ENCODE peak calls at places on chromosomes 6 and 20, in nine cellular contexts. K, P, I, X, M, U, N, D and V are unnamed samples.

GRCh38 chr6:116476021-116476678 is 15.0 kb downstream of the CALHM6 start:
- DNase-seq in K (no peak), P (no peak), I (no peak), X (no peak), M (no peak), U (peak), N (no peak), D (no peak), V (no peak)

GRCh38 chr6:89888138-89888514 is 6.1 kb upstream of the GJA10 start:
- DNase-seq in K (no peak), P (no peak), I (no peak), X (no peak), M (no peak), U (no peak), N (no peak), D (no peak), V (no peak)

GRCh38 chr6:149230729-149231434 is 86.6 kb upstream of the TAB2 start:
- DNase-seq in K (no peak), P (no peak), I (no peak), X (no peak), M (no peak), U (no peak), N (no peak), D (no peak), V (peak)

GRCh38 chr6:134357110-134357509 is 39.2 kb upstream of the SGK1 start:
- DNase-seq in K (no peak), P (no peak), I (no peak), X (no peak), M (no peak), U (no peak), N (no peak), D (no peak), V (no peak)

GRCh38 chr6:111683749-111684267 is 78.1 kb upstream of the TRAF3IP2 start:
- DNase-seq in K (peak), P (no peak), I (no peak), X (no peak), M (no peak), U (no peak), N (no peak), D (peak), V (no peak)

GRCh38 chr6:128437685-128438084 is 82.7 kb downstream of the PTPRK start:
- DNase-seq in K (no peak), P (no peak), I (no peak), X (no peak), M (no peak), U (no peak), N (no peak), D (no peak), V (no peak)

GRCh38 chr20:57990396-57990987 is 238.0 kb downstream of the ANKRD60 start:
- DNase-seq in K (no peak), P (no peak), I (no peak), X (no peak), M (no peak), U (no peak), N (no peak), D (peak), V (no peak)

GRCh38 chr20:5796369-5797040 is 46.3 kb downstream of the SHLD1 start:
- DNase-seq in K (no peak), P (no peak), I (no peak), X (no peak), M (no peak), U (no peak), N (no peak), D (no peak), V (no peak)

GRCh38 chr6:112298816-112299281 is 44.5 kb upstream of the LAMA4 start:
- DNase-seq in K (peak), P (no peak), I (peak), X (no peak), M (no peak), U (no peak), N (no peak), D (no peak), V (no peak)

GRCh38 chr20:45781391-45781931 is 10.2 kb downstream of the WFDC3 start:
- DNase-seq in K (peak), P (no peak), I (peak), X (no peak), M (no peak), U (no peak), N (peak), D (no peak), V (no peak)

GRCh38 chr6:88107241-88107640 is 58.9 kb downstream of the CNR1 start:
- DNase-seq in K (no peak), P (no peak), I (no peak), X (no peak), M (no peak), U (no peak), N (no peak), D (no peak), V (no peak)

GRCh38 chr6:101391772-101392560 is 1.5 kb upstream of the GRIK2 start:
- DNase-seq in K (no peak), P (no peak), I (no peak), X (peak), M (no peak), U (no peak), N (no peak), D (no peak), V (no peak)

GRCh38 chr6:62903263-62903662 is 308.0 kb upstream of the FKBP1C start:
- DNase-seq in K (no peak), P (no peak), I (no peak), X (no peak), M (no peak), U (no peak), N (no peak), D (no peak), V (no peak)

GRCh38 chr20:47272893-47273590 is 83.5 kb downstream of the ZMYND8 start:
- DNase-seq in K (peak), P (peak), I (peak), X (peak), M (peak), U (peak), N (no peak), D (no peak), V (no peak)

GRCh38 chr6:88135578-88136114 is 30.5 kb downstream of the CNR1 start:
- DNase-seq in K (no peak), P (peak), I (no peak), X (no peak), M (no peak), U (no peak), N (no peak), D (no peak), V (no peak)

GRCh38 chr6:155418017-155418749 is 37.5 kb downstream of the NOX3 start:
- DNase-seq in K (no peak), P (no peak), I (no peak), X (no peak), M (peak), U (peak), N (peak), D (peak), V (no peak)

GRCh38 chr6:88251261-88251660 is 85.1 kb upstream of the CNR1 start:
- DNase-seq in K (no peak), P (no peak), I (no peak), X (no peak), M (no peak), U (no peak), N (no peak), D (no peak), V (no peak)

GRCh38 chr20:38435555-38435939 is 419 bp upstream of the SNHG17 start:
- DNase-seq in K (no peak), P (no peak), I (no peak), X (no peak), M (no peak), U (no peak), N (no peak), D (no peak), V (no peak)

GRCh38 chr6:138107078-138107751 is at the start of gene PERP:
- DNase-seq in K (no peak), P (peak), I (peak), X (peak), M (peak), U (no peak), N (peak), D (peak), V (no peak)
- H3K27ac ChIP-seq in K (no peak), P (peak), I (peak), X (no peak), M (no peak), U (no peak), N (peak), D (peak), V (no peak)

DNA sequence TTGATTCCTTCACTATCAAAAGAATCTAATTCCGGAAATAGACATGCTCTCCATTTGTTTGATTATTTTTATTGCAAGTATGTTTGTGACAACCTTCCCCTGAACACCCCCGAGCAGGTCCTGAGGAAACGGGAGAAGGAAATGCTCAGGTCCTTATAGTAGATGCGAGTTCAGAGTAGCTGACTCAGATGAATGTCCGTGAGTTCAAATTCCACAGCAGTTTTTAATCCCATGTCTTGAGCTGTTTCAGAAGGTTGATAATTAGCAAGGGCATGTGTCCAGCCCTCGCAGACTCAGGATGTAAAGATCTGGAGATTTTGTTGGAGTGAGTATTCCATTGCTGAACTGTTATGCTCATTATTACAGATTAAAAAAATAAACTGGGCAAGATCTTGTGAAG is 169.3 kb downstream of the BCAS1 start:
- DNase-seq in K (no peak), P (no peak), I (no peak), X (no peak), M (no peak), U (no peak), N (no peak), D (no peak), V (no peak)
- H3K27ac ChIP-seq in K (peak), P (no peak), I (no peak), X (no peak), M (no peak), U (no peak), N (no peak), D (peak), V (no peak)

GRCh38 chr20:62066339-62066982 is 780 bp upstream of the TAF4 start:
- DNase-seq in K (no peak), P (peak), I (no peak), X (peak), M (peak), U (no peak), N (peak), D (peak), V (peak)

GRCh38 chr20:62067547-62068260 is 2.0 kb upstream of the TAF4 start:
- DNase-seq in K (no peak), P (no peak), I (no peak), X (no peak), M (no peak), U (no peak), N (no peak), D (no peak), V (no peak)

GRCh38 chr20:62065669-62066338 is at the start of gene TAF4:
- DNase-seq in K (peak), P (peak), I (no peak), X (peak), M (peak), U (peak), N (peak), D (peak), V (peak)

GRCh38 chr20:62064788-62065668 is 653 bp downstream of the TAF4 start:
- DNase-seq in K (no peak), P (no peak), I (no peak), X (no peak), M (no peak), U (no peak), N (no peak), D (no peak), V (no peak)

GRCh38 chr20:62066983-62067433 is 1.3 kb upstream of the TAF4 start:
- DNase-seq in K (no peak), P (no peak), I (no peak), X (peak), M (no peak), U (no peak), N (no peak), D (no peak), V (no peak)
- H3K27ac ChIP-seq in K (peak), P (peak), I (peak), X (peak), M (peak), U (no peak), N (peak), D (peak), V (peak)

DNA sequence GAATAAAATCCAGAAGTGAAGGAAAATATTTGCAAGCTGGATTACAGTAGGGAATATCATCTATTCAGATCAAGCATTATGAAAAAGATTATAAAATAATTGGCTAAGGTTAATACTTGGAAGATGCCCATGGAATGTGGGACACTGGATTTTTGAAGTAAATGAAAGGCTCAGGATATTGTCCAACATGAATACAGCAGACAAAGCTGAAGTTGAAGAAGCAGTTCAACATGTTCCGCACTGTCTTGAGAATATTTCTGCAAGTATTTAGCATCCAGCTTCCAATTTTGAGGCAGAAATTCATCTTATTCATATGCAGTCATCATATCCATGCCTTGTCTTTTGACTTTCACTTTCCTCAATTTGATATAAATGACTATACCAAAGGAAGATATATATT is 1278.4 kb upstream of the GJE1 start:
- DNase-seq in K (no peak), P (no peak), I (no peak), X (no peak), M (no peak), U (no peak), N (no peak), D (no peak), V (no peak)
- H3K27ac ChIP-seq in K (no peak), P (no peak), I (no peak), X (no peak), M (no peak), U (no peak), N (no peak), D (peak), V (no peak)

GRCh38 chr20:44129996-44130718 is 56.8 kb downstream of the JPH2 start:
- DNase-seq in K (no peak), P (no peak), I (no peak), X (peak), M (no peak), U (no peak), N (no peak), D (peak), V (no peak)
- H3K27ac ChIP-seq in K (no peak), P (no peak), I (no peak), X (no peak), M (no peak), U (no peak), N (no peak), D (peak), V (no peak)

GRCh38 chr6:159693894-159694545 is 979 bp upstream of the SOD2 start:
- DNase-seq in K (no peak), P (no peak), I (no peak), X (peak), M (peak), U (peak), N (peak), D (peak), V (no peak)
- H3K27ac ChIP-seq in K (peak), P (peak), I (peak), X (peak), M (peak), U (peak), N (peak), D (peak), V (peak)

GRCh38 chr6:146893690-146894089 is 294.9 kb downstream of the ADGB start:
- DNase-seq in K (no peak), P (no peak), I (no peak), X (no peak), M (no peak), U (no peak), N (no peak), D (no peak), V (no peak)

GRCh38 chr6:146892283-146892612 is 293.5 kb downstream of the ADGB start:
- DNase-seq in K (no peak), P (no peak), I (no peak), X (no peak), M (no peak), U (no peak), N (no peak), D (no peak), V (no peak)

GRCh38 chr6:146891615-146892265 is 293.0 kb downstream of the ADGB start:
- DNase-seq in K (no peak), P (no peak), I (no peak), X (no peak), M (no peak), U (no peak), N (no peak), D (no peak), V (no peak)

GRCh38 chr6:146894624-146895023 is 295.9 kb downstream of the ADGB start:
- DNase-seq in K (no peak), P (no peak), I (no peak), X (no peak), M (no peak), U (no peak), N (no peak), D (no peak), V (no peak)

GRCh38 chr6:146892613-146893401 is 294.0 kb downstream of the ADGB start:
- DNase-seq in K (peak), P (no peak), I (no peak), X (no peak), M (no peak), U (no peak), N (no peak), D (no peak), V (no peak)
- H3K27ac ChIP-seq in K (peak), P (no peak), I (no peak), X (no peak), M (no peak), U (peak), N (no peak), D (no peak), V (no peak)

GRCh38 chr20:23203951-23204730 is 118.0 kb upstream of the CD93 start:
- DNase-seq in K (no peak), P (no peak), I (no peak), X (no peak), M (no peak), U (no peak), N (no peak), D (no peak), V (no peak)

GRCh38 chr20:23206995-23207394 is 120.9 kb upstream of the CD93 start:
- DNase-seq in K (no peak), P (no peak), I (no peak), X (no peak), M (no peak), U (no peak), N (no peak), D (no peak), V (no peak)

GRCh38 chr20:23205221-23205620 is 119.1 kb upstream of the CD93 start:
- DNase-seq in K (no peak), P (no peak), I (no peak), X (peak), M (no peak), U (no peak), N (no peak), D (no peak), V (peak)

GRCh38 chr20:23206061-23206460 is 119.9 kb upstream of the CD93 start:
- DNase-seq in K (no peak), P (no peak), I (no peak), X (no peak), M (no peak), U (no peak), N (no peak), D (no peak), V (no peak)

DNA sequence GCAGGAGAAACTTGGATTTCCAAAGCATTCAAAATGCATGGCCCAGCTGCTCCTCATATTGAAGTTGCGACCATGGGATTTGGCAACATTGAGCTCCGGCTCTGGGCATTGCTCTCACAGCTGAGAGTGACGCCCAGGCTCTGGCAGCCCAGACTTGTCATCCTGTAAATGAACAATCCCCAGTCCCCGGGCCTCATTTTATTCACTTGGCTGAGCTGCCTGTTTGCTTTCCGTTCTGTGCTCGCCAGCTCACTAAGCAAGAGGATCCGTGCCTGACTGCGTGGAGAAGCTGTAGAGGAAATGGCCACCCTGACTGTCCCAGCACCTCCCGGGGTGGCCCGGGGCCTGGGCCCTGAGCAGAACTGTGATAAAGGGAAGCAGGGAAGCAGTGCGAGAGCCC is 119.5 kb upstream of the CD93 start:
- DNase-seq in K (no peak), P (no peak), I (no peak), X (peak), M (no peak), U (no peak), N (no peak), D (peak), V (peak)
- H3K27ac ChIP-seq in K (no peak), P (no peak), I (no peak), X (peak), M (no peak), U (no peak), N (no peak), D (peak), V (peak)